ENCODE peak calls at places on chromosomes 5 and 9, in nine cellular contexts. Y, D, H, T, U, L, A, E and F are unnamed samples.

GRCh38 chr9:115058684-115059315 is 59.2 kb downstream of the TNC start:
- DNase-seq in Y (no peak), D (no peak), H (peak; percentile 83), T (no peak), U (no peak), L (peak; percentile 70), A (no peak), E (no peak), F (no peak)

GRCh38 chr5:172505403-172505759 is 51.1 kb upstream of the SH3PXD2B start:
- DNase-seq in Y (peak; percentile 1), D (peak; percentile 4), H (no peak), T (no peak), U (no peak), L (no peak), A (peak; percentile 0), E (no peak), F (peak; percentile 22)

GRCh38 chr9:105328872-105329728 is 84.6 kb downstream of the SLC44A1 start:
- DNase-seq in Y (no peak), D (no peak), H (peak; percentile 78), T (peak; percentile 58), U (no peak), L (no peak), A (no peak), E (no peak), F (no peak)

GRCh38 chr5:142095651-142096330 is 12.8 kb upstream of the NDFIP1 start:
- DNase-seq in Y (no peak), D (no peak), H (no peak), T (no peak), U (no peak), L (no peak), A (no peak), E (no peak), F (no peak)

GRCh38 chr9:135070964-135071735 is 16.3 kb upstream of the OLFM1 start:
- DNase-seq in Y (no peak), D (no peak), H (no peak), T (no peak), U (no peak), L (no peak), A (no peak), E (peak; percentile 6), F (peak; percentile 29)

GRCh38 chr5:168892618-168893017 is 313.4 kb upstream of the PANK3 start:
- DNase-seq in Y (no peak), D (no peak), H (no peak), T (no peak), U (no peak), L (no peak), A (no peak), E (no peak), F (no peak)

GRCh38 chr5:131280417-131280816 is 16.6 kb downstream of the CDC42SE2 start:
- DNase-seq in Y (no peak), D (no peak), H (no peak), T (no peak), U (no peak), L (peak; percentile 46), A (no peak), E (no peak), F (no peak)

GRCh38 chr5:17910318-17910717 is 276.1 kb downstream of the TAF11L14 start:
- DNase-seq in Y (no peak), D (no peak), H (peak; percentile 38), T (no peak), U (no peak), L (peak; percentile 23), A (no peak), E (no peak), F (no peak)

GRCh38 chr9:124133752-124134151 is 122.2 kb downstream of the LHX2 start:
- DNase-seq in Y (peak; percentile 48), D (peak; percentile 26), H (peak; percentile 36), T (no peak), U (no peak), L (peak; percentile 67), A (peak; percentile 53), E (peak; percentile 59), F (no peak)

GRCh38 chr9:38251036-38251335 is 141.5 kb upstream of the ALDH1B1 start:
- DNase-seq in Y (peak; percentile 84), D (no peak), H (no peak), T (no peak), U (no peak), L (no peak), A (no peak), E (no peak), F (no peak)

GRCh38 chr9:136398286-136398685 is 1.7 kb downstream of the SNAPC4 start:
- DNase-seq in Y (no peak), D (no peak), H (no peak), T (peak; percentile 29), U (no peak), L (no peak), A (no peak), E (no peak), F (no peak)

GRCh38 chr9:35760651-35761050 is 6.6 kb upstream of the MSMP start:
- DNase-seq in Y (no peak), D (no peak), H (no peak), T (no peak), U (no peak), L (peak; percentile 83), A (peak; percentile 28), E (no peak), F (no peak)

GRCh38 chr5:176662371-176663333 is 15.4 kb downstream of the TSPAN17 start:
- DNase-seq in Y (no peak), D (no peak), H (no peak), T (peak; percentile 45), U (no peak), L (no peak), A (no peak), E (no peak), F (no peak)

GRCh38 chr5:168374532-168374931 is 83.1 kb downstream of the WWC1 start:
- DNase-seq in Y (no peak), D (no peak), H (no peak), T (no peak), U (no peak), L (no peak), A (no peak), E (no peak), F (no peak)

GRCh38 chr9:79975471-79976316 is 403.9 kb downstream of the TLE4 start:
- DNase-seq in Y (peak; percentile 73), D (no peak), H (no peak), T (peak; percentile 85), U (no peak), L (no peak), A (no peak), E (peak; percentile 73), F (no peak)

DNA sequence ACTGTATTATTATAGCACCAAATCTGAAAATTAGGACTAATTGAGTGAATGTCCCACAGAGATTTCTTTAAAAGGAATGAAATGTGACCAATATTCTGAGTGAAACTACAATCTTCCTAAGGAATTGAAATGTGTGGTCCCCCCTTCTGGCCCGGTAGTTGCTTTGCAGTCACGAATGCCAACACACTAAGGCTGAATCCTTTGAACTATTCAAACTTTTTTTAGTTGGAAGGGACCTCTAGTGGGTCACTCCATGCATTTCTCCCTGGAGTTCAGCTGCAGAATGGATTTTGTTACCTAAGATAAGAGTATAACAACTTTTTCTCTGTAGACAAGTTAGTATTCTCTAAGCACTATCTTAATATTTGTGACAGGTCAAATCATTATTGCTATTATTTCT is 2.8 kb downstream of the CDH6 start:
- DNase-seq in Y (no peak), D (no peak), H (no peak), T (no peak), U (peak; percentile 25), L (peak; percentile 38), A (no peak), E (no peak), F (no peak)
- TF ChIP-seq CTCF in Y (peak; percentile 24), D (no peak), H (no peak), T (no peak), U (peak; percentile 42), L (no peak), A (no peak), E (no peak), F (no peak)

GRCh38 chr5:33260098-33260497 is 180.7 kb upstream of the TARS1 start:
- DNase-seq in Y (no peak), D (no peak), H (peak; percentile 67), T (no peak), U (no peak), L (peak; percentile 71), A (no peak), E (no peak), F (no peak)

GRCh38 chr5:33258553-33258952 is 182.2 kb upstream of the TARS1 start:
- DNase-seq in Y (no peak), D (no peak), H (peak; percentile 67), T (no peak), U (no peak), L (peak; percentile 35), A (no peak), E (no peak), F (no peak)

GRCh38 chr5:33254581-33254980 is 186.2 kb upstream of the TARS1 start:
- DNase-seq in Y (no peak), D (no peak), H (no peak), T (no peak), U (no peak), L (no peak), A (no peak), E (no peak), F (no peak)

GRCh38 chr5:33261305-33261704 is 179.5 kb upstream of the TARS1 start:
- DNase-seq in Y (no peak), D (no peak), H (peak; percentile 86), T (no peak), U (no peak), L (peak; percentile 69), A (no peak), E (no peak), F (no peak)

GRCh38 chr5:33257807-33258491 is 182.8 kb upstream of the TARS1 start:
- DNase-seq in Y (no peak), D (no peak), H (peak; percentile 93), T (no peak), U (no peak), L (peak; percentile 89), A (no peak), E (no peak), F (no peak)
- TF ChIP-seq CTCF in Y (no peak), D (no peak), H (peak; percentile 21), T (peak; percentile 41), U (no peak), L (no peak), A (no peak), E (no peak), F (no peak)

GRCh38 chr5:11110128-11110527 is 349.1 kb upstream of the DAP start:
- DNase-seq in Y (no peak), D (no peak), H (no peak), T (no peak), U (no peak), L (no peak), A (no peak), E (no peak), F (no peak)
- TF ChIP-seq CTCF in Y (no peak), D (no peak), H (no peak), T (no peak), U (no peak), L (no peak), A (no peak), E (no peak), F (no peak)

GRCh38 chr5:72137826-72138409 is 30.6 kb downstream of the MAP1B start:
- DNase-seq in Y (no peak), D (no peak), H (no peak), T (no peak), U (no peak), L (no peak), A (no peak), E (no peak), F (no peak)
- TF ChIP-seq CTCF in Y (no peak), D (peak; percentile 40), H (peak; percentile 60), T (peak; percentile 66), U (peak; percentile 40), L (peak; percentile 44), A (peak; percentile 59), E (peak; percentile 44), F (no peak)